ENCODE peak calls at places on chromosomes 6 and 20, in six cellular contexts. H, R, O, T, U and Y are unnamed samples.
A peak's percentile ranks its signal among the peaks of the same experiment; 100 is the strongest.

GRCh38 chr20:64056889-64057627 is 5.9 kb upstream of the TCEA2 start:
- DNase-seq in H (no peak), R (no peak), O (no peak), T (peak; percentile 32), U (no peak), Y (no peak)

GRCh38 chr6:139882977-139883728 is 508.7 kb upstream of the CITED2 start:
- DNase-seq in H (peak; percentile 66), R (no peak), O (no peak), T (no peak), U (no peak), Y (peak; percentile 51)

GRCh38 chr6:89640804-89641203 is 2.3 kb upstream of the LYRM2 start:
- DNase-seq in H (peak; percentile 93), R (no peak), O (no peak), T (no peak), U (no peak), Y (peak; percentile 78)

GRCh38 chr20:22771706-22772105 is 187.3 kb upstream of the FOXA2 start:
- DNase-seq in H (no peak), R (no peak), O (no peak), T (no peak), U (no peak), Y (no peak)

GRCh38 chr6:10472634-10473033 is 48.5 kb upstream of the GCNT2 start:
- DNase-seq in H (no peak), R (no peak), O (no peak), T (no peak), U (no peak), Y (no peak)

GRCh38 chr20:52179331-52180166 is 12.0 kb downstream of the ZFP64 start:
- DNase-seq in H (no peak), R (no peak), O (no peak), T (no peak), U (no peak), Y (no peak)

GRCh38 chr6:154302111-154302752 is 54.4 kb downstream of the IPCEF1 start:
- DNase-seq in H (peak; percentile 95), R (no peak), O (no peak), T (no peak), U (no peak), Y (peak; percentile 95)

GRCh38 chr20:37564388-37565133 is 36.9 kb upstream of the BLCAP start:
- DNase-seq in H (no peak), R (peak; percentile 62), O (no peak), T (peak; percentile 87), U (peak; percentile 34), Y (no peak)

GRCh38 chr6:38234934-38235678 is 404.6 kb downstream of the BTBD9 start:
- DNase-seq in H (no peak), R (no peak), O (no peak), T (no peak), U (no peak), Y (no peak)

GRCh38 chr6:3286641-3287171 is 28.0 kb downstream of the PSMG4 start:
- DNase-seq in H (no peak), R (no peak), O (no peak), T (no peak), U (no peak), Y (no peak)

GRCh38 chr6:56055066-56055465 is 179.7 kb upstream of the BMP5 start:
- DNase-seq in H (no peak), R (no peak), O (no peak), T (no peak), U (no peak), Y (no peak)

GRCh38 chr6:75207211-75207984 is 1.5 kb upstream of the COL12A1 start:
- DNase-seq in H (peak; percentile 54), R (peak; percentile 44), O (no peak), T (peak; percentile 60), U (peak; percentile 14), Y (peak; percentile 42)

GRCh38 chr6:134061440-134061839 is 9.0 kb upstream of the SLC2A12 start:
- DNase-seq in H (no peak), R (no peak), O (no peak), T (no peak), U (no peak), Y (no peak)

GRCh38 chr6:132812255-132812732 is 2.1 kb upstream of the RPS12 start:
- DNase-seq in H (peak; percentile 50), R (no peak), O (no peak), T (peak; percentile 21), U (peak; percentile 27), Y (peak; percentile 66)

GRCh38 chr20:17225891-17226409 is 890 bp upstream of the PCSK2 start:
- DNase-seq in H (no peak), R (no peak), O (no peak), T (peak; percentile 66), U (no peak), Y (no peak)

GRCh38 chr6:154543638-154544037 is 33.2 kb upstream of the CNKSR3 start:
- DNase-seq in H (peak; percentile 27), R (no peak), O (no peak), T (no peak), U (no peak), Y (peak; percentile 48)

GRCh38 chr20:45981261-45981660 is 9.3 kb upstream of the ZNF335 start:
- DNase-seq in H (no peak), R (no peak), O (no peak), T (no peak), U (no peak), Y (no peak)

GRCh38 chr20:35907017-35907685 is 47.2 kb downstream of the SCAND1 start:
- DNase-seq in H (no peak), R (no peak), O (no peak), T (no peak), U (no peak), Y (no peak)

GRCh38 chr6:22673474-22673873 is 104.1 kb downstream of the HDGFL1 start:
- DNase-seq in H (no peak), R (no peak), O (no peak), T (no peak), U (no peak), Y (no peak)

GRCh38 chr20:57070296-57070695 is 196.1 kb downstream of the BMP7 start:
- DNase-seq in H (no peak), R (no peak), O (no peak), T (no peak), U (no peak), Y (no peak)

GRCh38 chr6:3231213-3232016 is 4.0 kb upstream of the TUBB2B start:
- DNase-seq in H (peak; percentile 74), R (peak; percentile 83), O (no peak), T (peak; percentile 92), U (no peak), Y (peak; percentile 74)

GRCh38 chr20:25470045-25470444 is 62.6 kb downstream of the GINS1 start:
- DNase-seq in H (peak; percentile 30), R (peak; percentile 23), O (peak; percentile 24), T (peak; percentile 68), U (peak; percentile 26), Y (peak; percentile 25)

GRCh38 chr6:22306741-22307466 is 10.1 kb upstream of the PRL start:
- DNase-seq in H (no peak), R (no peak), O (no peak), T (no peak), U (no peak), Y (no peak)

GRCh38 chr6:152943260-152943897 is 39.5 kb downstream of the FBXO5 start:
- DNase-seq in H (no peak), R (no peak), O (no peak), T (no peak), U (no peak), Y (no peak)

GRCh38 chr20:16703570-16703969 is 26.3 kb upstream of the SNRPB2 start:
- DNase-seq in H (no peak), R (no peak), O (no peak), T (no peak), U (no peak), Y (no peak)

GRCh38 chr6:11921017-11921438 is 91.1 kb upstream of the HIVEP1 start:
- DNase-seq in H (peak; percentile 95), R (no peak), O (no peak), T (peak; percentile 29), U (no peak), Y (peak; percentile 95)

GRCh38 chr6:11918739-11919605 is 93.1 kb upstream of the HIVEP1 start:
- DNase-seq in H (peak; percentile 13), R (no peak), O (no peak), T (peak; percentile 10), U (no peak), Y (peak; percentile 53)

GRCh38 chr6:11918021-11918738 is 93.9 kb upstream of the HIVEP1 start:
- DNase-seq in H (peak; percentile 93), R (no peak), O (no peak), T (no peak), U (no peak), Y (peak; percentile 82)

GRCh38 chr6:11920566-11920965 is 91.5 kb upstream of the HIVEP1 start:
- DNase-seq in H (no peak), R (no peak), O (no peak), T (no peak), U (no peak), Y (no peak)

GRCh38 chr6:11919771-11920440 is 92.2 kb upstream of the HIVEP1 start:
- DNase-seq in H (no peak), R (no peak), O (no peak), T (no peak), U (no peak), Y (no peak)
- H3K27ac ChIP-seq in H (no peak overlapping the region), R (no peak overlapping the region), O (no peak overlapping the region), T (no peak overlapping the region), U (no peak overlapping the region), Y (no peak overlapping the region)

GRCh38 chr6:13247627-13248026 is 80.7 kb downstream of the TBC1D7 start:
- DNase-seq in H (no peak), R (no peak), O (no peak), T (no peak), U (no peak), Y (no peak)
- H3K27ac ChIP-seq in H (no peak overlapping the region), R (no peak overlapping the region), O (no peak overlapping the region), T (no peak overlapping the region), U (no peak overlapping the region), Y (no peak overlapping the region)

GRCh38 chr6:1607236-1607556 is 2.5 kb upstream of the FOXC1 start:
- DNase-seq in H (no peak), R (no peak), O (no peak), T (no peak), U (no peak), Y (no peak)

GRCh38 chr6:1606533-1607235 is 3.0 kb upstream of the FOXC1 start:
- DNase-seq in H (no peak), R (no peak), O (no peak), T (peak; percentile 72), U (no peak), Y (no peak)

GRCh38 chr6:1604991-1605821 is 4.5 kb upstream of the FOXC1 start:
- DNase-seq in H (no peak), R (no peak), O (no peak), T (peak; percentile 43), U (peak; percentile 17), Y (no peak)

GRCh38 chr6:1604347-1604990 is 5.2 kb upstream of the FOXC1 start:
- DNase-seq in H (no peak), R (peak; percentile 85), O (peak; percentile 34), T (peak; percentile 94), U (peak; percentile 71), Y (peak; percentile 36)

GRCh38 chr6:1605822-1606532 is 3.7 kb upstream of the FOXC1 start:
- DNase-seq in H (no peak), R (no peak), O (no peak), T (peak; percentile 56), U (peak; percentile 16), Y (no peak)
- H3K27ac ChIP-seq in H (no peak overlapping the region), R (no peak overlapping the region), O (no peak overlapping the region), T (no peak overlapping the region), U (no peak overlapping the region), Y (no peak overlapping the region)

DNA sequence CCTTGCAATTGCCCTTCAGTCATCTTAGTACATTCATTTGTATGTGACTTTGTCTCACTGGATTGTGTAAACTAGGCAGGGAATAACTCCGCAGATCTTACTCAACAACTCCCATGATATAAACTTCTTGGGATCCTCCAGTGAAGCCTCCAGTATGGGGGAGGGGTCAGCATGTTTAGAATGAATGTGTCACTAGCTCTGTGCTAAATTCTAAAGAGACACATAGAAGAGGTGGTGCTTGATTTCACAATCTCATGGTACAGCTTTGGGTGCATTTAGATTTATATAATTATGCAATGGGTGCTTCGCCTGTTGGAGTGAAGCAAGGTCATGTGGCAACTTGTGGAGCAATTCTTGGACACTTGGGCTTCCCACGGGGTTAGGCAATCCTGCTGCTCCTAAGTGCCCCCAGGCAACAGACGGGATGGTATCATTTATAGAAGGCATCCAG is 40.3 kb downstream of the SLC24A3 start:
- DNase-seq in H (no peak), R (no peak), O (no peak), T (no peak), U (no peak), Y (no peak)
- H3K27ac ChIP-seq in H (no peak overlapping the region), R (no peak overlapping the region), O (no peak overlapping the region), T (no peak overlapping the region), U (no peak overlapping the region), Y (no peak overlapping the region)